ENCODE peak calls at places on chromosome 1, in six cellular contexts. One of them, this sample, is unnamed.

GRCh38 chr1:59446257-59446901 is 149.5 kb downstream of the FGGY start:
- DNase-seq in hypothalamus: no peak
- DNase-seq in T-helper 9 cell: no peak
- DNase-seq in IMR-90: peak
- DNase-seq in NCI-H2081: no peak
- DNase-seq in stomach: no peak
- DNase-seq in this sample: peak

GRCh38 chr1:182713939-182714338 is 29.6 kb upstream of the RGS8 start:
- DNase-seq in hypothalamus: no peak
- DNase-seq in T-helper 9 cell: no peak
- DNase-seq in IMR-90: no peak
- DNase-seq in NCI-H2081: no peak
- DNase-seq in stomach: no peak
- DNase-seq in this sample: no peak

GRCh38 chr1:217453816-217454215 is 177.1 kb downstream of the GPATCH2 start:
- DNase-seq in hypothalamus: no peak
- DNase-seq in T-helper 9 cell: no peak
- DNase-seq in IMR-90: no peak
- DNase-seq in NCI-H2081: no peak
- DNase-seq in stomach: no peak
- DNase-seq in this sample: no peak

GRCh38 chr1:246836647-246837046 is 95.1 kb downstream of the AHCTF1 start:
- DNase-seq in hypothalamus: no peak
- DNase-seq in T-helper 9 cell: no peak
- DNase-seq in IMR-90: no peak
- DNase-seq in NCI-H2081: no peak
- DNase-seq in stomach: no peak
- DNase-seq in this sample: no peak

GRCh38 chr1:114218397-114219237 is 64.9 kb upstream of the SYT6 start:
- DNase-seq in hypothalamus: no peak
- DNase-seq in T-helper 9 cell: no peak
- DNase-seq in IMR-90: no peak
- DNase-seq in NCI-H2081: no peak
- DNase-seq in stomach: no peak
- DNase-seq in this sample: no peak

GRCh38 chr1:23792151-23792945 is 1.4 kb downstream of the LYPLA2 start:
- DNase-seq in hypothalamus: no peak
- DNase-seq in T-helper 9 cell: no peak
- DNase-seq in IMR-90: no peak
- DNase-seq in NCI-H2081: no peak
- DNase-seq in stomach: no peak
- DNase-seq in this sample: no peak

GRCh38 chr1:162475089-162475488 is 22.5 kb upstream of the UHMK1 start:
- DNase-seq in hypothalamus: peak
- DNase-seq in T-helper 9 cell: no peak
- DNase-seq in IMR-90: no peak
- DNase-seq in NCI-H2081: no peak
- DNase-seq in stomach: no peak
- DNase-seq in this sample: no peak

GRCh38 chr1:115761601-115762302 is 6.8 kb downstream of the CASQ2 start:
- DNase-seq in hypothalamus: no peak
- DNase-seq in T-helper 9 cell: no peak
- DNase-seq in IMR-90: no peak
- DNase-seq in NCI-H2081: no peak
- DNase-seq in stomach: no peak
- DNase-seq in this sample: no peak

This sample was measured in DMS 273 treated with DMSO at 0.1 percent for 48 hours.